ENCODE peak calls at places on chromosome 16, in seven cellular contexts. One of them, this sample, is unnamed.

GRCh38 chr16:67431805-67432476 is 1.0 kb downstream of the HSD11B2 start:
- DNase-seq in GM23338: peak; percentile 65
- DNase-seq in BJ: no peak
- DNase-seq in mesenchymal stem cell: no peak
- DNase-seq in NT2/D1: no peak
- DNase-seq in left lung: no peak
- DNase-seq in tibial nerve: no peak
- DNase-seq in this sample: no peak

GRCh38 chr16:56868175-56868574 is 3.2 kb downstream of the SLC12A3 start:
- DNase-seq in left lung: no peak
- DNase-seq in GM23338: no peak
- DNase-seq in BJ: no peak
- DNase-seq in NT2/D1: no peak
- DNase-seq in mesenchymal stem cell: no peak
- DNase-seq in tibial nerve: no peak
- DNase-seq in this sample: no peak

GRCh38 chr16:50263940-50264929 is 2.1 kb upstream of the ADCY7 start:
- DNase-seq in BJ: no peak
- DNase-seq in mesenchymal stem cell: no peak
- DNase-seq in NT2/D1: no peak
- DNase-seq in GM23338: no peak
- DNase-seq in tibial nerve: no peak
- DNase-seq in left lung: no peak
- DNase-seq in this sample: peak; percentile 47

GRCh38 chr16:87075319-87075860 is 241.8 kb downstream of the C16orf95 start:
- DNase-seq in mesenchymal stem cell: no peak
- DNase-seq in GM23338: no peak
- DNase-seq in BJ: no peak
- DNase-seq in tibial nerve: no peak
- DNase-seq in NT2/D1: no peak
- DNase-seq in left lung: no peak
- DNase-seq in this sample: no peak

GRCh38 chr16:66476328-66477027 is 49.4 kb downstream of the BEAN1 start:
- DNase-seq in tibial nerve: no peak
- DNase-seq in left lung: no peak
- DNase-seq in NT2/D1: no peak
- DNase-seq in BJ: no peak
- DNase-seq in mesenchymal stem cell: peak; percentile 1
- DNase-seq in GM23338: peak; percentile 68
- DNase-seq in this sample: no peak

GRCh38 chr16:17566656-17567450 is 96.1 kb upstream of the XYLT1 start:
- DNase-seq in left lung: no peak
- DNase-seq in BJ: no peak
- DNase-seq in NT2/D1: no peak
- DNase-seq in tibial nerve: no peak
- DNase-seq in mesenchymal stem cell: no peak
- DNase-seq in GM23338: no peak
- DNase-seq in this sample: no peak

GRCh38 chr16:50863673-50864144 is 121.8 kb downstream of the CYLD start:
- DNase-seq in tibial nerve: no peak
- DNase-seq in GM23338: no peak
- DNase-seq in mesenchymal stem cell: no peak
- DNase-seq in NT2/D1: no peak
- DNase-seq in left lung: no peak
- DNase-seq in BJ: no peak
- DNase-seq in this sample: no peak

GRCh38 chr16:68227850-68228553 is 7.9 kb downstream of the ESRP2 start:
- DNase-seq in NT2/D1: no peak
- DNase-seq in GM23338: no peak
- DNase-seq in BJ: no peak
- DNase-seq in tibial nerve: no peak
- DNase-seq in left lung: peak; percentile 43
- DNase-seq in mesenchymal stem cell: no peak
- DNase-seq in this sample: no peak

GRCh38 chr16:88552815-88553214 is 17.4 kb upstream of the ZC3H18 start:
- DNase-seq in BJ: no peak
- DNase-seq in left lung: no peak
- DNase-seq in GM23338: no peak
- DNase-seq in mesenchymal stem cell: no peak
- DNase-seq in NT2/D1: no peak
- DNase-seq in tibial nerve: no peak
- DNase-seq in this sample: no peak

GRCh38 chr16:89705006-89705405 is 3.5 kb upstream of the SPATA2L start:
- DNase-seq in tibial nerve: no peak
- DNase-seq in NT2/D1: no peak
- DNase-seq in left lung: no peak
- DNase-seq in BJ: no peak
- DNase-seq in mesenchymal stem cell: no peak
- DNase-seq in GM23338: no peak
- DNase-seq in this sample: no peak

GRCh38 chr16:57753448-57754353 is 18.1 kb downstream of the KATNB1 start:
- DNase-seq in left lung: no peak
- DNase-seq in GM23338: no peak
- DNase-seq in mesenchymal stem cell: no peak
- DNase-seq in NT2/D1: no peak
- DNase-seq in BJ: no peak
- DNase-seq in tibial nerve: no peak
- DNase-seq in this sample: no peak

GRCh38 chr16:2210386-2211365 is at the start of gene BRICD5:
- DNase-seq in left lung: no peak
- DNase-seq in tibial nerve: no peak
- DNase-seq in GM23338: peak; percentile 58
- DNase-seq in BJ: no peak
- DNase-seq in NT2/D1: no peak
- DNase-seq in mesenchymal stem cell: no peak
- DNase-seq in this sample: no peak

GRCh38 chr16:4538067-4538385 is 547 bp downstream of the CDIP1 start:
- DNase-seq in NT2/D1: no peak
- DNase-seq in mesenchymal stem cell: no peak
- DNase-seq in left lung: no peak
- DNase-seq in BJ: no peak
- DNase-seq in tibial nerve: no peak
- DNase-seq in GM23338: no peak
- DNase-seq in this sample: no peak

GRCh38 chr16:88770459-88771293 is 14.3 kb downstream of the PIEZO1 start:
- DNase-seq in GM23338: peak; percentile 70
- DNase-seq in NT2/D1: peak; percentile 57
- DNase-seq in mesenchymal stem cell: peak; percentile 97
- DNase-seq in BJ: no peak
- DNase-seq in left lung: peak; percentile 79
- DNase-seq in tibial nerve: no peak
- DNase-seq in this sample: peak; percentile 99

GRCh38 chr16:88634994-88635670 is 3.2 kb upstream of the IL17C start:
- DNase-seq in left lung: no peak
- DNase-seq in GM23338: no peak
- DNase-seq in BJ: no peak
- DNase-seq in mesenchymal stem cell: peak; percentile 58
- DNase-seq in NT2/D1: no peak
- DNase-seq in tibial nerve: no peak
- DNase-seq in this sample: peak; percentile 40

GRCh38 chr16:6133009-6133408 is 1035.4 kb upstream of the EEF2KMT start:
- DNase-seq in NT2/D1: no peak
- DNase-seq in mesenchymal stem cell: no peak
- DNase-seq in GM23338: no peak
- DNase-seq in BJ: no peak
- DNase-seq in left lung: no peak
- DNase-seq in tibial nerve: no peak
- DNase-seq in this sample: no peak

GRCh38 chr16:11743308-11744074 is 834 bp upstream of the TXNDC11 start:
- DNase-seq in NT2/D1: no peak
- DNase-seq in BJ: no peak
- DNase-seq in left lung: peak; percentile 76
- DNase-seq in GM23338: no peak
- DNase-seq in mesenchymal stem cell: peak; percentile 89
- DNase-seq in tibial nerve: peak; percentile 30
- DNase-seq in this sample: peak; percentile 90

GRCh38 chr16:85304337-85304736 is 192.1 kb upstream of the CIBAR2 start:
- DNase-seq in tibial nerve: no peak
- DNase-seq in mesenchymal stem cell: no peak
- DNase-seq in left lung: no peak
- DNase-seq in BJ: no peak
- DNase-seq in NT2/D1: no peak
- DNase-seq in GM23338: no peak
- DNase-seq in this sample: no peak

GRCh38 chr16:28038401-28038800 is 25.1 kb downstream of the GSG1L start:
- DNase-seq in BJ: no peak
- DNase-seq in GM23338: no peak
- DNase-seq in tibial nerve: no peak
- DNase-seq in NT2/D1: no peak
- DNase-seq in left lung: no peak
- DNase-seq in mesenchymal stem cell: no peak
- DNase-seq in this sample: no peak

GRCh38 chr16:54957403-54957802 is 26.7 kb downstream of the IRX5 start:
- DNase-seq in left lung: no peak
- DNase-seq in tibial nerve: no peak
- DNase-seq in BJ: no peak
- DNase-seq in mesenchymal stem cell: no peak
- DNase-seq in GM23338: peak; percentile 67
- DNase-seq in NT2/D1: no peak
- DNase-seq in this sample: peak; percentile 7

GRCh38 chr16:30660424-30661251 is 2.4 kb downstream of the FBRS start:
- DNase-seq in BJ: no peak
- DNase-seq in mesenchymal stem cell: peak; percentile 53
- DNase-seq in left lung: no peak
- DNase-seq in tibial nerve: no peak
- DNase-seq in NT2/D1: no peak
- DNase-seq in GM23338: no peak
- DNase-seq in this sample: peak; percentile 13

GRCh38 chr16:77212736-77213541 is 13.7 kb downstream of the SYCE1L start:
- DNase-seq in BJ: no peak
- DNase-seq in left lung: peak; percentile 73
- DNase-seq in mesenchymal stem cell: peak; percentile 52
- DNase-seq in GM23338: peak; percentile 84
- DNase-seq in NT2/D1: no peak
- DNase-seq in tibial nerve: peak; percentile 40
- DNase-seq in this sample: peak; percentile 16

GRCh38 chr16:55465077-55465896 is 13.7 kb upstream of the MMP2 start:
- DNase-seq in mesenchymal stem cell: peak; percentile 79
- DNase-seq in NT2/D1: peak; percentile 82
- DNase-seq in GM23338: peak; percentile 94
- DNase-seq in tibial nerve: peak; percentile 91
- DNase-seq in BJ: no peak
- DNase-seq in left lung: peak; percentile 87
- DNase-seq in this sample: peak; percentile 86

GRCh38 chr16:27973678-27974077 is 89.8 kb downstream of the GSG1L start:
- DNase-seq in tibial nerve: no peak
- DNase-seq in BJ: no peak
- DNase-seq in left lung: no peak
- DNase-seq in GM23338: peak; percentile 22
- DNase-seq in mesenchymal stem cell: no peak
- DNase-seq in NT2/D1: no peak
- DNase-seq in this sample: no peak

GRCh38 chr16:62939687-62940086 is 903.4 kb upstream of the CDH8 start:
- DNase-seq in GM23338: no peak
- DNase-seq in left lung: no peak
- DNase-seq in BJ: no peak
- DNase-seq in tibial nerve: no peak
- DNase-seq in NT2/D1: no peak
- DNase-seq in mesenchymal stem cell: no peak
- DNase-seq in this sample: no peak

GRCh38 chr16:72878301-72879269 is 169.3 kb downstream of the ZFHX3 start:
- DNase-seq in tibial nerve: no peak
- DNase-seq in GM23338: no peak
- DNase-seq in left lung: no peak
- DNase-seq in mesenchymal stem cell: peak; percentile 93
- DNase-seq in NT2/D1: no peak
- DNase-seq in BJ: no peak
- DNase-seq in this sample: peak; percentile 92

GRCh38 chr16:84795338-84796053 is 24.3 kb upstream of the CRISPLD2 start:
- DNase-seq in GM23338: peak; percentile 27
- DNase-seq in BJ: peak; percentile 89
- DNase-seq in tibial nerve: peak; percentile 64
- DNase-seq in left lung: peak; percentile 55
- DNase-seq in NT2/D1: no peak
- DNase-seq in mesenchymal stem cell: peak; percentile 94
- DNase-seq in this sample: peak; percentile 99

DNA sequence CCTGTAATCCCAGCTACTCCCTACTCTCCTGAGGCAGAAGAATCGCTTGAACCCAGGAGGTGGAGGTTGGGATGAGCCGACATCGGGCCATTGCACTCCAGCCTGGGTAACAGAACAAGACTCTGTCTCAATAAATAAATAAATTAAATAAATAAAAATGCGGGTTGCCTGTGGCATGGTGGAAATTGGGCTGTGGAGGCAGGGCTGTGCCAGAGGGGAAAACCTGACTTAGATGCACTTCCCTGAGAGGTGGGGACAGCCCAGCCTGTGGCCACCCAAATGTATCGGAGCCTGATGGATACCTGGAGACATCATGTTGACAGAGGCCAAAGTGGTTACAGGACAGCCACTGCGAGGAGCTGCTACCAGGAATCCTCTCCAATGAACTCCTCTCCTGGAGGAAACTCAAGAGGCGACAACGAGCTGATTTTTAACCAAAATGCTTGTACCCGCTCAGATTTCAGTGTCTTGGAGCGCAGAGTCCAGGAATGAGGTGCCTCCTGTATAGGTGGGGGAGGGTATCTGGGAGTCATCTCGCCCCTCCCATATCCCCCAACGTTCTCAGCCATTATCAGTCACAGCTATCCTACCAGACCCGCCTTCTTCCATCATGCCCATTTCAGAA is 32.3 kb downstream of the DDX19A start:
- DNase-seq in GM23338: peak; percentile 15
- DNase-seq in BJ: no peak
- DNase-seq in NT2/D1: no peak
- DNase-seq in mesenchymal stem cell: no peak
- DNase-seq in tibial nerve: no peak
- DNase-seq in left lung: no peak
- DNase-seq in this sample: no peak
- H3K4me3 ChIP-seq in GM23338: peak overlapping the region; percentile 95
- H3K4me3 ChIP-seq in BJ: no peak overlapping the region
- H3K4me3 ChIP-seq in NT2/D1: no peak overlapping the region
- H3K4me3 ChIP-seq in mesenchymal stem cell: no peak overlapping the region
- H3K4me3 ChIP-seq in tibial nerve: no peak overlapping the region
- H3K4me3 ChIP-seq in left lung: no peak overlapping the region
- H3K4me3 ChIP-seq in this sample: no peak overlapping the region

GRCh38 chr16:35480988-35481387 is 2021.6 kb downstream of the TP53TG3F start:
- DNase-seq in left lung: no peak
- DNase-seq in tibial nerve: no peak
- DNase-seq in NT2/D1: no peak
- DNase-seq in GM23338: no peak
- DNase-seq in BJ: no peak
- DNase-seq in mesenchymal stem cell: no peak
- DNase-seq in this sample: no peak
- H3K4me3 ChIP-seq in left lung: no peak overlapping the region
- H3K4me3 ChIP-seq in tibial nerve: no peak overlapping the region
- H3K4me3 ChIP-seq in NT2/D1: no peak overlapping the region
- H3K4me3 ChIP-seq in GM23338: no peak overlapping the region
- H3K4me3 ChIP-seq in BJ: no peak overlapping the region
- H3K4me3 ChIP-seq in mesenchymal stem cell: no peak overlapping the region
- H3K4me3 ChIP-seq in this sample: no peak overlapping the region

GRCh38 chr16:81796585-81797346 is 17.7 kb downstream of the PLCG2 start:
- DNase-seq in left lung: no peak
- DNase-seq in NT2/D1: no peak
- DNase-seq in GM23338: no peak
- DNase-seq in tibial nerve: no peak
- DNase-seq in BJ: no peak
- DNase-seq in mesenchymal stem cell: no peak
- DNase-seq in this sample: no peak
- H3K4me3 ChIP-seq in left lung: no peak overlapping the region
- H3K4me3 ChIP-seq in NT2/D1: no peak overlapping the region
- H3K4me3 ChIP-seq in GM23338: no peak overlapping the region
- H3K4me3 ChIP-seq in tibial nerve: no peak overlapping the region
- H3K4me3 ChIP-seq in BJ: no peak overlapping the region
- H3K4me3 ChIP-seq in mesenchymal stem cell: no peak overlapping the region
- H3K4me3 ChIP-seq in this sample: no peak overlapping the region

GRCh38 chr16:46927273-46927672 is 43.1 kb downstream of the GPT2 start:
- DNase-seq in NT2/D1: no peak
- DNase-seq in left lung: no peak
- DNase-seq in GM23338: no peak
- DNase-seq in tibial nerve: no peak
- DNase-seq in BJ: no peak
- DNase-seq in mesenchymal stem cell: no peak
- DNase-seq in this sample: no peak
- H3K4me3 ChIP-seq in NT2/D1: no peak overlapping the region
- H3K4me3 ChIP-seq in left lung: no peak overlapping the region
- H3K4me3 ChIP-seq in GM23338: no peak overlapping the region
- H3K4me3 ChIP-seq in tibial nerve: no peak overlapping the region
- H3K4me3 ChIP-seq in BJ: no peak overlapping the region
- H3K4me3 ChIP-seq in mesenchymal stem cell: no peak overlapping the region
- H3K4me3 ChIP-seq in this sample: no peak overlapping the region